ENCODE peak calls at places on chromosomes 3 and 15, in nine cellular contexts. V is astrocyte, C is BJ, I is neuronal stem cell, O is uterus, H is Caco-2, Z is K562, U is pancreas, Y is brain microvascular endothelial cell. B is an unnamed sample. For H3K36me3, the result is how much of the 10 kb centered on the place peaks cover.

GRCh38 chr3:109081746-109082510 is 36.0 kb downstream of the MORC1 start:
- DNase-seq in O (no peak), Z (peak), Y (peak), I (peak), H (peak), V (peak), U (peak), C (no peak), B (no peak)

GRCh38 chr3:47296562-47297302 is 14.0 kb downstream of the KLHL18 start:
- DNase-seq in V (no peak), H (no peak), I (no peak), U (no peak), Z (no peak), C (no peak), Y (no peak), O (no peak), B (no peak)

GRCh38 chr3:145017959-145018358 is 1046.3 kb downstream of the DIPK2A start:
- DNase-seq in Y (peak), I (no peak), Z (no peak), V (peak), U (no peak), H (no peak), C (no peak), O (no peak), B (no peak)

GRCh38 chr15:30033763-30034162 is 49.0 kb upstream of the GOLGA8J start:
- DNase-seq in C (no peak), H (no peak), V (no peak), O (no peak), I (no peak), U (no peak), Z (no peak), Y (no peak), B (no peak)

GRCh38 chr15:64013179-64014043 is 32.9 kb downstream of the DAPK2 start:
- DNase-seq in U (no peak), O (no peak), H (no peak), Y (no peak), I (no peak), V (peak), Z (peak), C (no peak), B (no peak)

GRCh38 chr3:154781595-154781994 is 298.5 kb upstream of the MME start:
- DNase-seq in I (no peak), O (no peak), H (no peak), V (no peak), Z (no peak), U (no peak), C (no peak), Y (no peak), B (no peak)

GRCh38 chr3:185207931-185208746 is 45.7 kb downstream of the EHHADH start:
- DNase-seq in H (no peak), C (no peak), U (no peak), I (no peak), Y (no peak), Z (no peak), O (no peak), V (peak), B (no peak)

GRCh38 chr3:181699171-181699903 is 12.4 kb upstream of the SOX2 start:
- DNase-seq in C (no peak), Y (no peak), I (no peak), Z (no peak), U (no peak), O (no peak), H (no peak), V (peak), B (no peak)

GRCh38 chr15:97177135-97177704 is 783.3 kb upstream of the ARRDC4 start:
- DNase-seq in U (no peak), C (no peak), H (no peak), Y (peak), I (no peak), V (no peak), O (no peak), Z (no peak), B (no peak)

GRCh38 chr3:107668398-107668797 is 145.6 kb downstream of the BBX start:
- DNase-seq in Z (no peak), I (no peak), O (no peak), Y (no peak), H (no peak), U (no peak), C (no peak), V (no peak), B (no peak)

GRCh38 chr3:15647629-15648167 is 46.2 kb downstream of the BTD start:
- DNase-seq in V (peak), C (peak), H (no peak), U (peak), Z (no peak), O (no peak), I (no peak), Y (peak), B (no peak)

GRCh38 chr3:133477497-133477896 is 77.6 kb downstream of the BFSP2 start:
- DNase-seq in Y (no peak), U (no peak), H (no peak), V (no peak), O (no peak), Z (no peak), I (no peak), C (no peak), B (no peak)

GRCh38 chr3:183291511-183292031 is 38.5 kb downstream of the B3GNT5 start:
- DNase-seq in I (no peak), C (no peak), Y (no peak), Z (no peak), H (no peak), U (no peak), V (peak), O (no peak), B (no peak)

GRCh38 chr3:113034011-113034410 is 43.2 kb downstream of the GTPBP8 start:
- DNase-seq in H (no peak), Y (no peak), U (no peak), V (no peak), C (no peak), O (no peak), I (no peak), Z (no peak), B (no peak)

GRCh38 chr15:48330045-48330840 is 986 bp upstream of the DUT start:
- DNase-seq in O (no peak), Z (no peak), C (no peak), V (peak), I (no peak), H (no peak), U (no peak), Y (peak), B (no peak)

GRCh38 chr3:189392969-189393368 is 221.2 kb downstream of the TPRG1 start:
- DNase-seq in H (peak), C (no peak), U (peak), Y (no peak), I (no peak), V (peak), O (no peak), Z (no peak), B (no peak)

GRCh38 chr3:115517457-115518050 is 105.8 kb upstream of the GAP43 start:
- DNase-seq in I (no peak), Z (no peak), H (no peak), O (no peak), V (no peak), C (no peak), U (no peak), Y (no peak), B (no peak)

GRCh38 chr15:25245801-25246622 is 192.8 kb downstream of the UBE3A start:
- DNase-seq in C (no peak), V (no peak), U (peak), I (no peak), Z (no peak), Y (no peak), O (peak), H (no peak), B (peak)

GRCh38 chr3:149023951-149024350 is 32.6 kb downstream of the GYG1 start:
- DNase-seq in Y (no peak), I (no peak), H (no peak), V (no peak), C (no peak), Z (no peak), U (no peak), O (no peak), B (no peak)

GRCh38 chr3:141877911-141878310 is 1.5 kb downstream of the ATP1B3 start:
- DNase-seq in Z (no peak), Y (no peak), H (no peak), V (peak), C (no peak), I (no peak), O (no peak), U (no peak), B (no peak)

GRCh38 chr3:65950340-65951326 is 88.1 kb downstream of the MAGI1 start:
- DNase-seq in H (no peak), Y (no peak), V (no peak), Z (no peak), C (no peak), U (no peak), O (no peak), I (no peak), B (no peak)

GRCh38 chr3:43181202-43181910 is 75.5 kb upstream of the POMGNT2 start:
- DNase-seq in Z (no peak), C (no peak), U (no peak), H (no peak), Y (no peak), I (no peak), O (no peak), V (no peak), B (no peak)

GRCh38 chr3:40262331-40262730 is 47.2 kb upstream of the EIF1B start:
- DNase-seq in C (no peak), H (no peak), I (no peak), O (no peak), Y (no peak), V (no peak), Z (no peak), U (no peak), B (no peak)

GRCh38 chr3:150309557-150309956 is 98.5 kb upstream of the TSC22D2 start:
- DNase-seq in I (no peak), C (peak), U (no peak), H (no peak), Z (no peak), Y (peak), O (no peak), V (peak), B (no peak)

GRCh38 chr3:46701211-46701939 is at the start of gene TMIE:
- DNase-seq in O (peak), C (no peak), H (no peak), Z (peak), Y (no peak), I (no peak), V (no peak), U (no peak), B (no peak)

GRCh38 chr3:28916713-28917499 is 364.0 kb upstream of the RBMS3 start:
- DNase-seq in U (no peak), I (peak), Y (peak), Z (no peak), V (peak), C (no peak), H (no peak), O (peak), B (peak)

GRCh38 chr15:51349156-51349844 is 7.8 kb downstream of the GLDN start:
- DNase-seq in V (no peak), Y (no peak), U (no peak), H (no peak), C (no peak), I (no peak), Z (no peak), O (no peak), B (no peak)

GRCh38 chr15:100328796-100329195 is 13.0 kb downstream of the ADAMTS17 start:
- DNase-seq in H (no peak), O (no peak), Y (no peak), Z (no peak), C (no peak), V (no peak), I (no peak), U (no peak), B (no peak)

GRCh38 chr15:100642217-100642949 is 40.0 kb downstream of the ASB7 start:
- DNase-seq in Z (no peak), Y (no peak), U (no peak), V (no peak), C (no peak), H (no peak), O (no peak), I (no peak), B (no peak)

GRCh38 chr15:100569406-100569805 is 32.6 kb downstream of the LINS1 start:
- DNase-seq in C (no peak), Y (no peak), U (no peak), O (no peak), V (no peak), I (no peak), Z (no peak), H (no peak), B (no peak)

GRCh38 chr15:67080900-67081431 is 15.6 kb downstream of the SMAD3 start:
- DNase-seq in Z (peak), H (no peak), V (peak), Y (peak), O (peak), U (no peak), C (peak), I (no peak), B (no peak)

GRCh38 chr3:121749276-121750086 is at the start of gene GOLGB1:
- DNase-seq in V (peak), Y (peak), O (peak), Z (peak), I (peak), U (peak), C (peak), H (peak), B (peak)

GRCh38 chr3:39839504-39839903 is 30.1 kb downstream of the MYRIP start:
- DNase-seq in V (no peak), Z (no peak), H (no peak), Y (no peak), U (no peak), C (no peak), O (no peak), I (no peak), B (no peak)

GRCh38 chr3:19947549-19948071 is 713 bp downstream of the RAB5A start:
- DNase-seq in U (peak), I (peak), C (no peak), O (peak), V (peak), Y (peak), H (peak), Z (peak), B (peak)

GRCh38 chr3:150227839-150228238 is 180.3 kb upstream of the TSC22D2 start:
- DNase-seq in H (peak), C (no peak), U (peak), I (peak), V (no peak), O (no peak), Y (peak), Z (peak), B (peak)

GRCh38 chr3:126300761-126301481 is 56.3 kb downstream of the KLF15 start:
- DNase-seq in Z (no peak), I (no peak), V (peak), O (no peak), Y (no peak), H (no peak), C (no peak), U (peak), B (peak)

GRCh38 chr15:67460521-67460920 is 60.4 kb upstream of the C15orf61 start:
- DNase-seq in H (no peak), C (no peak), U (no peak), O (no peak), V (no peak), Z (no peak), I (no peak), Y (no peak), B (no peak)

GRCh38 chr15:34795267-34796081 is at the start of gene ACTC1:
- DNase-seq in V (peak), C (no peak), Y (peak), I (peak), H (no peak), O (peak), Z (peak), U (peak), B (peak)

GRCh38 chr15:97525809-97526208 is 434.7 kb upstream of the ARRDC4 start:
- DNase-seq in O (no peak), C (no peak), Z (no peak), V (no peak), I (no peak), Y (no peak), H (no peak), U (no peak), B (no peak)

GRCh38 chr15:75397494-75397893 is 29.1 kb upstream of the MAN2C1 start:
- DNase-seq in H (no peak), U (no peak), C (peak), V (peak), Z (no peak), O (no peak), Y (no peak), I (no peak), B (no peak)
- H3K36me3 ChIP-seq in H (under half), U (under half), C (under half), V (half or more), Z (half or more), O (under half), Y (half or more), I (half or more), B (half or more)

DNA sequence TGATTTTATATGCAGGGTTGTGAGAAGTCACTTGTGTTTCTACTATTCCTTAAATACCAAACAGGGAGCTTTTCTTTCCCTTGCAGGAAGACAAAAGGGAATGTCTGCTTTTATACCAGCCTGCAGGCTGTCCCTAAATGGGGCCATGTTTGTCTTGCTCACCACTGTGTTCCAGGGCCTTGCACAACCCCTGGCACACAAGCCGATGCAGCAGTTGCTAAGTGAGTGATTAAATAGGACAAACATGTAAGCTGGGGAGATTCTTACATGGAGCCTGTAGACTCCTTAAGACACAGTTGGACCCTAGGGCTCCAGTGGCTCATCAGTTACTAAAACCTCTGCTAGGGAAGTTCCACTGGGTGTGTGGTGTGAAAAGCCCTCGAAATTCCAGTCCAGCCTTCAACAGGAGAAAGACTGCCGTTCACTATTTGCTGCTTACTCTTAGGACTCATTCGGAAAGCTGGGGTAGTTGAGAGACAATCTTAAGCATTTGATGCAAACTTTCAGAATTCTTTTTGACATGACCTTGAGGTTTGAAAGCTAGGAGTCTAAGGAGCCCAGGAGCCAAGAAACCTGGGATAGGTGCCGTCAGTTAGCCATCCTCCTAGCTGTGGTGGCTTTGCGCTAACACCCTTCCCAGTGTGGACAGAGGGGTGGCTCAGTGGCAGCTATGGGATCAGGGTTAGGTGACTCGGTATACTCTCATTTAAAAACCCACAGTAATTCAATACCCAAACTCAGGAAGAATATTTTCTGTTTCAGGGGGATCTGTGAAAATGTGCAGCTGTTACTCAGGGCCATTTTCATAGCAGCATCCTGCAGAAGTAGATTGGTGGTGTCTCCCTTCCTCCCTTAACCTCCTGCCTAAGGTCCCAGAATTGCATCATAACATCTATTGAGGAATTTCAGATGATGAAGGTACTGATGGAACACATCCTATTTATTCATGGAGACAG is 39.1 kb downstream of the SYNM start:
- DNase-seq in V (no peak), Y (no peak), I (no peak), U (peak), C (peak), H (no peak), O (peak), Z (no peak), B (peak)
- H3K36me3 ChIP-seq in V (under half), Y (under half), I (under half), U (under half), C (under half), H (under half), O (under half), Z (under half), B (under half)

DNA sequence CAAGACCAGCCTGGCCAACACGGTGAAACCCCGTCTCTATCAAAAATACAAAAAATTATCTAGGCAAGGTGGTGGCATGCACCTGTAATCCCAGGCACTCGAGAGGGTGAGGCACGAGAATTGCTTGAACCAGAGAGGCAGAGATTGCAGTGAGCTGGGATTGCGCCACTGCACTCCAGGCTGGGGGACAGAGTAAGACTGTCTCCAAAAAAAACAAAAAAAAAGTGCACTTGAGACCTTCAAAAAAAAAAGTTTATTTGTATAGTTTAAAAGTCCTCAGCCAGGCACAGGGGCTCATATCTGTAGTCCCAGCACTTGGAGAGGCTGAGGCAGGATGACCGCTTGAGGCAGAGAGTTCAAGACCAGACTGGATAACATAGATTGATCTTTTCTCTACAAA is 2.1 kb downstream of the PBRM1 start:
- DNase-seq in Y (no peak), V (no peak), C (no peak), Z (no peak), I (no peak), H (no peak), O (no peak), U (no peak), B (peak)
- H3K36me3 ChIP-seq in Y (under half), V (under half), C (under half), Z (under half), I (half or more), H (under half), O (under half), U (under half), B (under half)

GRCh38 chr3:130955481-130955880 is 61.6 kb downstream of the ATP2C1 start:
- DNase-seq in V (no peak), O (no peak), Y (no peak), I (no peak), Z (no peak), H (no peak), U (no peak), C (no peak), B (no peak)

GRCh38 chr3:130960139-130960779 is 66.4 kb downstream of the ASTE1 start:
- DNase-seq in C (no peak), O (no peak), Z (no peak), V (peak), H (no peak), Y (no peak), I (no peak), U (no peak), B (no peak)

GRCh38 chr3:130961458-130961857 is 65.2 kb downstream of the ASTE1 start:
- DNase-seq in Y (no peak), U (no peak), V (no peak), Z (no peak), H (no peak), O (no peak), C (no peak), I (no peak), B (no peak)

GRCh38 chr3:130956721-130957120 is 62.8 kb downstream of the ATP2C1 start:
- DNase-seq in Y (no peak), V (no peak), O (no peak), Z (no peak), C (no peak), H (no peak), U (no peak), I (no peak), B (no peak)

GRCh38 chr3:130956281-130956680 is 62.4 kb downstream of the ATP2C1 start:
- DNase-seq in C (no peak), Y (no peak), I (no peak), H (no peak), O (no peak), U (no peak), Z (no peak), V (no peak), B (no peak)
- H3K36me3 ChIP-seq in C (under half), Y (under half), I (half or more), H (under half), O (under half), U (under half), Z (half or more), V (under half), B (half or more)

GRCh38 chr3:123158899-123159390 is 42.8 kb upstream of the SEC22A start:
- DNase-seq in O (no peak), Z (no peak), V (no peak), Y (no peak), U (no peak), C (no peak), I (no peak), H (no peak), B (no peak)
- H3K36me3 ChIP-seq in O (under half), Z (half or more), V (under half), Y (half or more), U (under half), C (under half), I (half or more), H (under half), B (half or more)

DNA sequence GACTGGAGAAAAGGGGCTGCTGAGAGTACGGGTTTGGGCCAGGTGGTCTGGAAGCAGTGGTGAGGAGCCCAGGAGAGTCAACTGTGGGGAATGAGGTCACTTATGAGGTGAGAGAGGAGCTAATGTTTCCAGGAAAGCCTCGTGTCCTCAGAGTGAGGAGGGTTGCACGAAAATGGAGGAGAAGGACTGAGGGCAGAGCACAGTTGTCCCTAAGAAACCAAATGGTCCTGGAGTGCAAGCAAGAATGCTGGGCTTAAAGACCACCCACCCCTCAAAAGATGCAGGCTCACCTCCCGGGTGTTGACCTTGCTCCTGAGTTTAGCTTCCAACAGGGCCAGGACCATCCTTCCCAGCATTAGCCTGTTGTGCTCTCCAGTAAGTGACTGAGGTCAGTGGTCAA is 133.2 kb downstream of the PDE8A start:
- DNase-seq in U (no peak), V (no peak), H (no peak), C (no peak), I (no peak), O (no peak), Z (no peak), Y (no peak), B (no peak)
- H3K36me3 ChIP-seq in U (under half), V (under half), H (under half), C (under half), I (under half), O (under half), Z (under half), Y (under half), B (half or more)